ENCODE peak calls at places on chromosome 5, in four cellular contexts. Y, E, R and J are unnamed samples.

GRCh38 chr5:107389130-107389553 is 281.6 kb downstream of the EFNA5 start:
- DNase-seq in Y (peak; percentile 78), E (no peak), R (no peak), J (no peak)

GRCh38 chr5:149646564-149646963 is 65.3 kb downstream of the ARHGEF37 start:
- DNase-seq in Y (no peak), E (no peak), R (peak; percentile 41), J (no peak)

GRCh38 chr5:31605920-31606319 is 33.0 kb upstream of the PDZD2 start:
- DNase-seq in Y (no peak), E (no peak), R (no peak), J (no peak)

GRCh38 chr5:932628-933250 is 40.1 kb downstream of the TRIP13 start:
- DNase-seq in Y (no peak), E (peak; percentile 41), R (no peak), J (no peak)

GRCh38 chr5:146521403-146522106 is 5.6 kb upstream of the GPR151 start:
- DNase-seq in Y (no peak), E (no peak), R (no peak), J (no peak)

GRCh38 chr5:139752506-139753350 is 42.9 kb upstream of the PSD2 start:
- DNase-seq in Y (no peak), E (no peak), R (no peak), J (no peak)

GRCh38 chr5:180135128-180135955 is 63.8 kb upstream of the RNF130 start:
- DNase-seq in Y (no peak), E (peak; percentile 70), R (peak; percentile 39), J (no peak)

GRCh38 chr5:115262066-115262404 is 642 bp downstream of the PGGT1B start:
- DNase-seq in Y (no peak), E (no peak), R (peak; percentile 47), J (no peak)

GRCh38 chr5:158553195-158553945 is 546.3 kb downstream of the EBF1 start:
- DNase-seq in Y (no peak), E (no peak), R (no peak), J (no peak)

GRCh38 chr5:16803831-16804230 is 132.3 kb downstream of the MYO10 start:
- DNase-seq in Y (no peak), E (no peak), R (no peak), J (no peak)

GRCh38 chr5:54634089-54634488 is 116.5 kb downstream of the SNX18 start:
- DNase-seq in Y (no peak), E (no peak), R (no peak), J (no peak)

GRCh38 chr5:159095882-159096554 is 3.7 kb downstream of the EBF1 start:
- DNase-seq in Y (peak; percentile 44), E (no peak), R (peak; percentile 77), J (no peak)

GRCh38 chr5:1564182-1564748 is 40.5 kb upstream of the LPCAT1 start:
- DNase-seq in Y (no peak), E (peak; percentile 51), R (no peak), J (no peak)

GRCh38 chr5:175895215-175895614 is 23.8 kb downstream of the CPLX2 start:
- DNase-seq in Y (no peak), E (no peak), R (no peak), J (no peak)

GRCh38 chr5:140925806-140926205 is 293 bp upstream of the PCDHAC1 start:
- DNase-seq in Y (no peak), E (no peak), R (no peak), J (no peak)

GRCh38 chr5:82046268-82046621 is 74.4 kb downstream of the ATG10 start:
- DNase-seq in Y (no peak), E (no peak), R (no peak), J (no peak)

GRCh38 chr5:143244000-143244736 is 159.3 kb downstream of the NR3C1 start:
- DNase-seq in Y (no peak), E (peak; percentile 63), R (no peak), J (peak; percentile 89)

GRCh38 chr5:60161340-60161934 is 267.9 kb upstream of the PDE4D start:
- DNase-seq in Y (peak; percentile 9), E (no peak), R (no peak), J (no peak)

GRCh38 chr5:180988011-180988410 is 635 bp upstream of the BTNL3 start:
- DNase-seq in Y (no peak), E (no peak), R (no peak), J (no peak)

GRCh38 chr5:61186634-61187033 is 24.4 kb upstream of the SMIM15 start:
- DNase-seq in Y (no peak), E (no peak), R (no peak), J (no peak)

GRCh38 chr5:42547146-42547545 is 123.9 kb downstream of the GHR start:
- DNase-seq in Y (no peak), E (no peak), R (no peak), J (no peak)

GRCh38 chr5:171770153-171770552 is 15.5 kb upstream of the SMIM23 start:
- DNase-seq in Y (no peak), E (no peak), R (peak; percentile 65), J (no peak)

GRCh38 chr5:137734962-137735530 is 843 bp downstream of the KLHL3 start:
- DNase-seq in Y (no peak), E (peak; percentile 50), R (peak; percentile 80), J (no peak)

GRCh38 chr5:135307143-135307903 is 91.7 kb downstream of the MACROH2A1 start:
- DNase-seq in Y (no peak), E (peak; percentile 17), R (peak; percentile 74), J (peak; percentile 71)

GRCh38 chr5:22708770-22709328 is 144.3 kb downstream of the CDH12 start:
- DNase-seq in Y (no peak), E (no peak), R (peak; percentile 72), J (no peak)